ENCODE peak calls at places on chromosomes 6 and 20, in nine cellular contexts. F is fibroblast of mammary gland; K is AG04450; I is HepG2; W is GM12865; N is neural crest cell; O is CD8-positive, alpha-beta T cell; Y is spleen; V is NB4. E is an unnamed sample.

GRCh38 chr20:17938889-17939619 is 29.5 kb downstream of the SNX5 start:
- DNase-seq in F (peak), K (no peak), I (peak), W (peak), N (peak), O (peak), Y (peak), V (peak), E (peak)

GRCh38 chr6:90098025-90098474 is 198.6 kb downstream of the BACH2 start:
- DNase-seq in F (peak), K (peak), I (no peak), W (no peak), N (no peak), O (no peak), Y (no peak), V (peak), E (no peak)

GRCh38 chr6:38436726-38437465 is 202.8 kb downstream of the BTBD9 start:
- DNase-seq in F (peak), K (no peak), I (no peak), W (no peak), N (no peak), O (no peak), Y (no peak), V (no peak), E (no peak)

GRCh38 chr6:88866856-88867255 is 96.6 kb downstream of the RNGTT start:
- DNase-seq in F (peak), K (no peak), I (no peak), W (no peak), N (no peak), O (no peak), Y (no peak), V (no peak), E (no peak)

GRCh38 chr6:18432180-18432579 is 45.0 kb downstream of the RNF144B start:
- DNase-seq in F (peak), K (peak), I (no peak), W (no peak), N (no peak), O (no peak), Y (no peak), V (no peak), E (no peak)

GRCh38 chr6:155142163-155142901 is 121.5 kb upstream of the CLDN20 start:
- DNase-seq in F (no peak), K (no peak), I (no peak), W (no peak), N (no peak), O (no peak), Y (no peak), V (no peak), E (no peak)

GRCh38 chr20:35176132-35176531 is 4.3 kb downstream of the PROCR start:
- DNase-seq in F (no peak), K (no peak), I (no peak), W (no peak), N (no peak), O (no peak), Y (no peak), V (no peak), E (no peak)

GRCh38 chr6:157656437-157657005 is 166.5 kb upstream of the SNX9 start:
- DNase-seq in F (peak), K (peak), I (no peak), W (no peak), N (no peak), O (no peak), Y (no peak), V (no peak), E (peak)

GRCh38 chr6:158284340-158285210 is 27.7 kb upstream of the TULP4 start:
- DNase-seq in F (peak), K (peak), I (no peak), W (no peak), N (no peak), O (no peak), Y (no peak), V (peak), E (no peak)

GRCh38 chr6:142551145-142551811 is 249.5 kb downstream of the ADGRG6 start:
- DNase-seq in F (peak), K (no peak), I (no peak), W (no peak), N (no peak), O (peak), Y (no peak), V (peak), E (no peak)

GRCh38 chr6:157143171-157143884 is 180.0 kb downstream of the TMEM242 start:
- DNase-seq in F (peak), K (peak), I (no peak), W (no peak), N (no peak), O (no peak), Y (no peak), V (no peak), E (no peak)

GRCh38 chr6:138465007-138465645 is 34.2 kb downstream of the NHSL1 start:
- DNase-seq in F (peak), K (peak), I (peak), W (no peak), N (no peak), O (no peak), Y (no peak), V (peak), E (no peak)

GRCh38 chr20:18904624-18905023 is 91.0 kb downstream of the SCP2D1 start:
- DNase-seq in F (no peak), K (no peak), I (no peak), W (peak), N (no peak), O (no peak), Y (no peak), V (peak), E (no peak)

GRCh38 chr6:45555981-45556771 is 178.4 kb upstream of the SUPT3H start:
- DNase-seq in F (peak), K (peak), I (peak), W (no peak), N (no peak), O (no peak), Y (no peak), V (no peak), E (no peak)

GRCh38 chr20:52118233-52118632 is 73.3 kb downstream of the ZFP64 start:
- DNase-seq in F (no peak), K (no peak), I (no peak), W (no peak), N (no peak), O (no peak), Y (no peak), V (no peak), E (no peak)

GRCh38 chr20:33910056-33910455 is 83.7 kb upstream of the RALY start:
- DNase-seq in F (no peak), K (no peak), I (no peak), W (no peak), N (no peak), O (no peak), Y (no peak), V (no peak), E (no peak)

GRCh38 chr6:131948221-131948661 is 2.9 kb downstream of the CCN2 start:
- DNase-seq in F (peak), K (peak), I (peak), W (no peak), N (no peak), O (no peak), Y (no peak), V (no peak), E (no peak)

GRCh38 chr20:57498425-57499400 is 26.2 kb downstream of the CTCFL start:
- DNase-seq in F (no peak), K (no peak), I (no peak), W (peak), N (no peak), O (no peak), Y (no peak), V (peak), E (no peak)

GRCh38 chr20:49210101-49210749 is 9.0 kb upstream of the DDX27 start:
- DNase-seq in F (peak), K (no peak), I (no peak), W (no peak), N (no peak), O (no peak), Y (no peak), V (no peak), E (no peak)

GRCh38 chr6:28383235-28384142 is 16.1 kb downstream of the ZSCAN12 start:
- DNase-seq in F (peak), K (peak), I (peak), W (peak), N (peak), O (peak), Y (peak), V (peak), E (peak)

GRCh38 chr20:33653900-33654596 is 8.1 kb upstream of the C20orf144 start:
- DNase-seq in F (no peak), K (no peak), I (no peak), W (no peak), N (no peak), O (no peak), Y (peak), V (no peak), E (peak)

GRCh38 chr20:53679597-53680309 is 86.1 kb upstream of the ZNF217 start:
- DNase-seq in F (no peak), K (no peak), I (peak), W (no peak), N (peak), O (no peak), Y (no peak), V (no peak), E (no peak)

GRCh38 chr6:35166160-35166919 is 25.2 kb upstream of the TCP11 start:
- DNase-seq in F (no peak), K (no peak), I (no peak), W (no peak), N (no peak), O (no peak), Y (no peak), V (no peak), E (no peak)

GRCh38 chr20:63979549-63980316 is at the start of gene SAMD10:
- DNase-seq in F (no peak), K (no peak), I (peak), W (peak), N (peak), O (peak), Y (peak), V (peak), E (no peak)
- TF ChIP-seq CTCF in F (no peak), K (peak), I (peak), W (peak), N (peak), O (no peak), Y (no peak), V (no peak), E (no peak)

DNA sequence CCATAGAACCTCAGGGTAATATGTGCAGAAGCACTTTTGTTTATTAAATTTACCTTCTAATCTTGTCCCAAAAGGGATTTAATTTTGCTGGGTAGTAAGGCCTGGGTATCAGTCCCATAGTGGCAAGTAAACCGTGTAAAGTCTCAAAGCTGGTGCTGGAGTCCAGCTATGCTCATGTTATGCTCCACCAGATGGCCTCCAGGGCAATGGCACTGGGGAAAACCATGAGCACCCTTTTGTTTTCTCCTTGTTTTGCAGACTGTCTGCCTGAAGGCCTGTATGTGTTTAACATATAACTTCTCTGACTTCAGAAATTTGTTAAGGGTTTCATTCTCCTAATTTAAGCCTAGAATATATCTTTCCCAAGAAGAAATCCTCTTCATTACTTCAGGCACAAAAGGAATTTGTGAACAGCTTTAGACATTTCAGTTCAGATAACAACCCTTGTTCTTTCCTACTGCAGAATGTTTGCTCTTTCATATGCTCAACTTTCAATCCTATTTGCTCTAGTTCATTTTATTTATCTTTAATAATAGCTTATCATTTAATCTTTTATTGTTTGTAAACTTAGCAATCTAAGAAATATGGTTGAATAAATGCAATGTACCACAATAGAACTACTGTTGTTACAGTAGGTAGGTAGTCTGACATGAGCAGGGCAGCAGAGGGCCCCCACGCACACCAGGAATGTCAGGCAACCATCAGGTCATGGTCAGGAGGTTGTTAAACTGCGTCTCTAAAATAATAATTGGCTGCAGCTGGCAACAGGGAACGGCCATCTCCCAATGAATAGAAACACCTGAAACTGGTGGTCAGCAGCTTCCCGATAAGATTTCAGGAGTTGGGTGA is 162.8 kb downstream of the TENT5A start:
- DNase-seq in F (peak), K (no peak), I (peak), W (no peak), N (no peak), O (no peak), Y (no peak), V (peak), E (no peak)
- TF ChIP-seq CTCF in F (no peak), K (no peak), I (peak), W (no peak), N (no peak), O (no peak), Y (no peak), V (no peak), E (no peak)

GRCh38 chr6:140554421-140554820 is 1180.0 kb upstream of the CITED2 start:
- DNase-seq in F (no peak), K (no peak), I (no peak), W (no peak), N (no peak), O (no peak), Y (no peak), V (no peak), E (no peak)

GRCh38 chr6:140560671-140561070 is 1186.2 kb upstream of the CITED2 start:
- DNase-seq in F (no peak), K (no peak), I (no peak), W (no peak), N (no peak), O (no peak), Y (no peak), V (no peak), E (no peak)

GRCh38 chr6:140561701-140562100 is 1187.3 kb upstream of the CITED2 start:
- DNase-seq in F (no peak), K (no peak), I (no peak), W (no peak), N (no peak), O (no peak), Y (no peak), V (no peak), E (no peak)

GRCh38 chr6:140559458-140559857 is 1185.0 kb upstream of the CITED2 start:
- DNase-seq in F (no peak), K (no peak), I (no peak), W (no peak), N (no peak), O (no peak), Y (no peak), V (no peak), E (no peak)
- TF ChIP-seq CTCF in F (no peak), K (no peak), I (no peak), W (no peak), N (no peak), O (no peak), Y (no peak), V (no peak), E (no peak)

GRCh38 chr20:40471261-40471629 is 217.8 kb downstream of the MAFB start:
- DNase-seq in F (peak), K (no peak), I (no peak), W (peak), N (no peak), O (no peak), Y (no peak), V (peak), E (no peak)
- TF ChIP-seq CTCF in F (peak), K (no peak), I (peak), W (no peak), N (peak), O (no peak), Y (no peak), V (peak), E (peak)

DNA sequence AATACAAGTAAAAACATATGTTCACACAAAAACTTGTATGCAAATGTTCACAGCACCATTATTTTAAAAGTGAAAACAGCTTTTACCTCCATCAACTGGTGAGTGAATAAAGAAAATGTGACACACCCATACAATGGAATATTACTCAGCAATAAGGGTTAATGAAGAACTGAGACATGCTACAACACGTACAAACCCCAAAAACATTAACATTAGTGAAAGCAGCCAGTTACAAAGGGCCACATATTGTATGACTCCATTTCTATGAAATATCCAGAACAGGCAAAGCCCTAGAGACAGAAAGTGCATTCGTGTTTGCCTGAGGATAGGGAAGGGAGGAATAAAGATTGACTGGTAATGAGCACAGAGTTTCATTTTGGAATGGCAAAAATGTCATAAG is 21.6 kb downstream of the EPM2A start:
- DNase-seq in F (no peak), K (no peak), I (no peak), W (no peak), N (no peak), O (no peak), Y (no peak), V (no peak), E (no peak)
- TF ChIP-seq CTCF in F (no peak), K (no peak), I (no peak), W (no peak), N (no peak), O (no peak), Y (no peak), V (no peak), E (no peak)

GRCh38 chr20:645318-646106 is 7.5 kb downstream of the SRXN1 start:
- DNase-seq in F (peak), K (peak), I (peak), W (peak), N (peak), O (peak), Y (peak), V (peak), E (peak)
- TF ChIP-seq CTCF in F (peak), K (peak), I (peak), W (peak), N (peak), O (peak), Y (peak), V (peak), E (peak)

GRCh38 chr20:362271-363254 is 15.7 kb downstream of the NRSN2 start:
- DNase-seq in F (peak), K (no peak), I (peak), W (peak), N (no peak), O (no peak), Y (peak), V (peak), E (no peak)
- TF ChIP-seq CTCF in F (peak), K (peak), I (peak), W (peak), N (no peak), O (no peak), Y (peak), V (no peak), E (peak)